ENCODE peak calls at places on chromosome 11, in five cellular contexts. G, L, Q, M and P are unnamed samples.

GRCh38 chr11:2204361-2205213 is 33.0 kb upstream of the TH start:
- DNase-seq in G (no peak), Q (no peak), L (no peak), M (no peak), P (no peak)

GRCh38 chr11:123474994-123475393 is 44.9 kb downstream of the GRAMD1B start:
- DNase-seq in Q (no peak), M (no peak), L (no peak), G (no peak), P (peak)

GRCh38 chr11:45672593-45672992 is 7.2 kb upstream of the CHST1 start:
- DNase-seq in M (no peak), L (no peak), Q (no peak), G (no peak), P (no peak)

GRCh38 chr11:86162257-86162656 is 82.3 kb upstream of the EED start:
- DNase-seq in Q (peak), G (no peak), L (peak), M (no peak), P (no peak)

GRCh38 chr11:71435278-71435951 is 12.8 kb downstream of the DHCR7 start:
- DNase-seq in M (no peak), G (no peak), L (no peak), Q (no peak), P (no peak)

GRCh38 chr11:63552921-63553320 is 10.3 kb downstream of the PLAAT2 start:
- DNase-seq in L (no peak), M (no peak), Q (no peak), G (no peak), P (no peak)

GRCh38 chr11:119365071-119365591 is 16.4 kb downstream of the USP2 start:
- DNase-seq in Q (no peak), G (no peak), M (no peak), L (peak), P (no peak)

GRCh38 chr11:126414615-126415014 is 59.1 kb downstream of the ST3GAL4 start:
- DNase-seq in Q (no peak), L (peak), M (no peak), G (no peak), P (no peak)

GRCh38 chr11:23961503-23962338 is 535.1 kb upstream of the LUZP2 start:
- DNase-seq in M (no peak), G (no peak), L (no peak), Q (no peak), P (no peak)

GRCh38 chr11:70226967-70227366 is 23.9 kb downstream of the FADD start:
- DNase-seq in G (no peak), L (peak), Q (peak), M (no peak), P (no peak)

GRCh38 chr11:22566293-22566692 is 59.3 kb downstream of the FANCF start:
- DNase-seq in L (no peak), Q (peak), M (no peak), G (no peak), P (no peak)

GRCh38 chr11:65887026-65887722 is 1.1 kb downstream of the FIBP start:
- DNase-seq in Q (no peak), M (no peak), L (peak), G (no peak), P (no peak)

GRCh38 chr11:96257972-96258951 is 84.7 kb downstream of the MAML2 start:
- DNase-seq in M (no peak), Q (no peak), G (peak), L (peak), P (no peak)

GRCh38 chr11:17473071-17473744 is 3.4 kb downstream of the ABCC8 start:
- DNase-seq in Q (peak), L (peak), G (no peak), M (peak), P (no peak)

GRCh38 chr11:933002-933820 is 7.5 kb downstream of the AP2A2 start:
- DNase-seq in L (peak), G (no peak), M (no peak), Q (no peak), P (no peak)

GRCh38 chr11:67045314-67045713 is 11.3 kb upstream of the RHOD start:
- DNase-seq in L (peak), G (no peak), M (no peak), Q (no peak), P (peak)